ENCODE peak calls at places on chromosome 10, in eight cellular contexts. U is lower lobe of right lung; S is breast epithelium; J is AG04450; N is heart right ventricle; A is neural progenitor cell; Z is colonic mucosa; H is CD4-positive, CD25-positive, alpha-beta regulatory T cell. L is an unnamed sample.

GRCh38 chr10:77163670-77164348 is 473.8 kb downstream of the KCNMA1 start:
- DNase-seq in U (no peak), S (peak; percentile 62), J (peak; percentile 86), N (no peak), A (no peak), Z (peak; percentile 61), H (no peak), L (no peak)

GRCh38 chr10:80589726-80590373 is 52.1 kb downstream of the SH2D4B start:
- DNase-seq in U (no peak), S (no peak), J (no peak), N (no peak), A (no peak), Z (no peak), H (no peak), L (no peak)

GRCh38 chr10:130961506-130962239 is 349.8 kb downstream of the TCERG1L start:
- DNase-seq in U (no peak), S (no peak), J (no peak), N (no peak), A (no peak), Z (no peak), H (no peak), L (no peak)

GRCh38 chr10:60414111-60414510 is 24.4 kb upstream of the ANK3 start:
- DNase-seq in U (no peak), S (no peak), J (no peak), N (no peak), A (no peak), Z (no peak), H (no peak), L (no peak)

GRCh38 chr10:91672021-91672608 is 39.2 kb upstream of the PPP1R3C start:
- DNase-seq in U (no peak), S (no peak), J (peak; percentile 37), N (no peak), A (peak; percentile 59), Z (no peak), H (no peak), L (no peak)

GRCh38 chr10:80530251-80530650 is 7.5 kb upstream of the SH2D4B start:
- DNase-seq in U (no peak), S (no peak), J (no peak), N (no peak), A (no peak), Z (no peak), H (no peak), L (peak; percentile 25)

GRCh38 chr10:80462986-80463741 is 9.1 kb downstream of the TSPAN14 start:
- DNase-seq in U (no peak), S (no peak), J (no peak), N (no peak), A (no peak), Z (no peak), H (no peak), L (no peak)

GRCh38 chr10:1102836-1103235 is 46.7 kb downstream of the WDR37 start:
- DNase-seq in U (no peak), S (no peak), J (no peak), N (no peak), A (no peak), Z (no peak), H (no peak), L (no peak)

GRCh38 chr10:44909910-44910309 is 1.2 kb upstream of the TMEM72 start:
- DNase-seq in U (no peak), S (no peak), J (no peak), N (no peak), A (no peak), Z (no peak), H (no peak), L (no peak)

GRCh38 chr10:26737730-26738129 is 40.2 kb downstream of the PDSS1 start:
- DNase-seq in U (no peak), S (no peak), J (no peak), N (no peak), A (no peak), Z (no peak), H (peak; percentile 40), L (no peak)

GRCh38 chr10:48439581-48440041 is 133.1 kb downstream of the MAPK8 start:
- DNase-seq in U (peak; percentile 57), S (no peak), J (no peak), N (no peak), A (peak; percentile 23), Z (peak; percentile 56), H (no peak), L (no peak)

GRCh38 chr10:43234471-43235041 is 32.3 kb downstream of the RASGEF1A start:
- DNase-seq in U (peak; percentile 36), S (peak; percentile 27), J (no peak), N (no peak), A (no peak), Z (no peak), H (no peak), L (no peak)

GRCh38 chr10:14236341-14236740 is 94.4 kb downstream of the FRMD4A start:
- DNase-seq in U (no peak), S (no peak), J (no peak), N (no peak), A (no peak), Z (no peak), H (no peak), L (no peak)

GRCh38 chr10:78997635-78998618 is 70.8 kb upstream of the ZMIZ1 start:
- DNase-seq in U (no peak), S (no peak), J (no peak), N (no peak), A (no peak), Z (no peak), H (no peak), L (no peak)

GRCh38 chr10:35012781-35013180 is 77.4 kb downstream of the CUL2 start:
- DNase-seq in U (no peak), S (no peak), J (no peak), N (no peak), A (no peak), Z (no peak), H (no peak), L (no peak)

GRCh38 chr10:89355373-89355772 is 22.5 kb upstream of the IFIT1B start:
- DNase-seq in U (no peak), S (no peak), J (no peak), N (no peak), A (no peak), Z (no peak), H (no peak), L (no peak)

GRCh38 chr10:130763071-130763470 is 548.5 kb downstream of the TCERG1L start:
- DNase-seq in U (no peak), S (no peak), J (no peak), N (no peak), A (no peak), Z (no peak), H (no peak), L (no peak)

GRCh38 chr10:15045380-15045779 is 1.6 kb downstream of the OLAH start:
- DNase-seq in U (no peak), S (no peak), J (no peak), N (no peak), A (no peak), Z (no peak), H (no peak), L (no peak)

GRCh38 chr10:132163278-132163765 is 23.4 kb upstream of the DPYSL4 start:
- DNase-seq in U (peak; percentile 50), S (no peak), J (no peak), N (peak; percentile 36), A (peak; percentile 87), Z (peak; percentile 72), H (peak; percentile 33), L (no peak)

GRCh38 chr10:33055636-33056035 is 97.6 kb upstream of the ITGB1 start:
- DNase-seq in U (no peak), S (no peak), J (no peak), N (no peak), A (no peak), Z (no peak), H (no peak), L (no peak)

GRCh38 chr10:54983255-54983654 is 182.2 kb upstream of the PCDH15 start:
- DNase-seq in U (no peak), S (no peak), J (no peak), N (no peak), A (no peak), Z (no peak), H (no peak), L (no peak)

GRCh38 chr10:75253281-75254220 is 17.8 kb upstream of the COMTD1 start:
- DNase-seq in U (no peak), S (no peak), J (no peak), N (no peak), A (no peak), Z (no peak), H (no peak), L (no peak)

GRCh38 chr10:86261933-86262665 is 104.5 kb downstream of the GRID1 start:
- DNase-seq in U (no peak), S (no peak), J (no peak), N (no peak), A (peak; percentile 59), Z (no peak), H (no peak), L (no peak)

DNA sequence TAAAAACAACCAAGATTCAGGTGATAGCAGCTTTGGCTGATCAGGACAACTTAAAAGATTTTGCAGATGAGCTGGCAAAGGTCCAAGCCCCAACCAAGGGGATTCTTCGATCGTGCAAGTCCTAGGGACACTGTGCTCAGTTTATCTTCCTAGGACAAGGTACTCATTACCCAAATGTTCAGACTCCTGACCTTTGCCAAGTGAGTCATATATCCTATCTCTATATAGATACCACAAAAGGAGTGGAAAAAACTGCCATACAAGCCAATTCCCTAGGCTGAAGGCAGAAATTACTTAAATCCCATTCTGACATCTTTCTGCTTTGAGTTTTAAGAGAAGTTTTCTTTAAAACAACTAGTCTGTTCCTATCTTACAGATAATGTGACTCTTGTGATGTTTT is 142.5 kb upstream of the ASAH2 start:
- DNase-seq in U (no peak), S (no peak), J (no peak), N (no peak), A (no peak), Z (peak; percentile 45), H (no peak), L (no peak)
- H3K27ac ChIP-seq in U (no peak overlapping the region), S (no peak overlapping the region), J (no peak overlapping the region), N (no peak overlapping the region), A (no peak overlapping the region), Z (peak overlapping the region; percentile 23), H (no peak overlapping the region), L (no peak overlapping the region)

GRCh38 chr10:125116652-125117310 is 43.6 kb downstream of the CTBP2 start:
- DNase-seq in U (no peak), S (no peak), J (no peak), N (no peak), A (no peak), Z (no peak), H (no peak), L (no peak)
- H3K27ac ChIP-seq in U (no peak overlapping the region), S (peak overlapping the region; percentile 80), J (no peak overlapping the region), N (no peak overlapping the region), A (no peak overlapping the region), Z (no peak overlapping the region), H (no peak overlapping the region), L (peak overlapping the region; percentile 53)

DNA sequence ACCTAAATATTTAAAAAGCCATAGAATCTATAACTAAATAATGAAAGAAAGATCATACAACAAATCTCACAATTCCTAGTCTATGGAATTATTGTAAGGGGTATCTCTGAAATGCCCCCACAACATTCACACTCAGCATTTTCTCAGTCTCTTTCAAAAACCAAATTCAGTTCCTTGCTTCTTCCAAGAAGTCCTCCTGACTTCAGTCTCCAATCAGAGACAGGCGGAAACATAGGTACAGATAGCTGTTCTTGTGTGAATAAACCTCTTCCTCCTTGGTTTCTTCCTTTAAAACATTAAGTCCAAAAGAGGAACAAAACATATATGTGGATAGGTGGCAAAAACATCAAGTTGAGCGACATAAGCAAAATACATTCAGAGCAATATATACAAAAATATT is 13.9 kb upstream of the FBXW4 start:
- DNase-seq in U (no peak), S (no peak), J (no peak), N (no peak), A (no peak), Z (no peak), H (no peak), L (no peak)
- H3K27ac ChIP-seq in U (no peak overlapping the region), S (no peak overlapping the region), J (no peak overlapping the region), N (no peak overlapping the region), A (no peak overlapping the region), Z (no peak overlapping the region), H (no peak overlapping the region), L (no peak overlapping the region)

GRCh38 chr10:69437321-69438259 is 13.7 kb upstream of the TSPAN15 start:
- DNase-seq in U (no peak), S (no peak), J (no peak), N (no peak), A (no peak), Z (no peak), H (no peak), L (no peak)
- H3K27ac ChIP-seq in U (peak overlapping the region; percentile 79), S (peak overlapping the region; percentile 64), J (no peak overlapping the region), N (peak overlapping the region; percentile 65), A (no peak overlapping the region), Z (peak overlapping the region; percentile 89), H (no peak overlapping the region), L (no peak overlapping the region)